ENCODE peak calls at places on chromosomes 3 and 15, in eight cellular contexts. E is endothelial cell of umbilical vein, T is astrocyte of the spinal cord, G is fibroblast of lung, F is GM12878, S is RWPE1, J is Calu3, Z is pancreas. Q is an unnamed sample.

GRCh38 chr15:22861151-22861550 is 22.7 kb downstream of the NIPA2 start:
- DNase-seq in E (no peak), T (no peak), G (no peak), F (no peak), S (no peak), J (no peak), Z (no peak), Q (no peak)

GRCh38 chr3:133563186-133563591 is 10.3 kb upstream of the CDV3 start:
- DNase-seq in E (no peak), T (no peak), G (peak), F (no peak), S (no peak), J (no peak), Z (no peak), Q (no peak)

GRCh38 chr15:62558640-62559039 is 393.6 kb upstream of the C2CD4B start:
- DNase-seq in E (no peak), T (no peak), G (no peak), F (no peak), S (no peak), J (no peak), Z (no peak), Q (no peak)

GRCh38 chr3:63687569-63688233 is 35.2 kb downstream of the SNTN start:
- DNase-seq in E (no peak), T (peak), G (peak), F (no peak), S (no peak), J (no peak), Z (no peak), Q (no peak)

GRCh38 chr3:173502983-173503568 is 105.5 kb downstream of the NLGN1 start:
- DNase-seq in E (peak), T (peak), G (peak), F (no peak), S (no peak), J (no peak), Z (no peak), Q (no peak)

GRCh38 chr3:30606301-30607031 is at the start of gene TGFBR2:
- DNase-seq in E (peak), T (peak), G (peak), F (peak), S (peak), J (peak), Z (peak), Q (peak)

GRCh38 chr15:89442671-89443307 is 53.6 kb downstream of the RHCG start:
- DNase-seq in E (no peak), T (peak), G (no peak), F (no peak), S (peak), J (peak), Z (peak), Q (peak)

GRCh38 chr3:161221881-161222600 is 930 bp downstream of the NMD3 start:
- DNase-seq in E (peak), T (peak), G (peak), F (no peak), S (peak), J (peak), Z (no peak), Q (no peak)

GRCh38 chr3:1235526-1236120 is 142.8 kb downstream of the CNTN6 start:
- DNase-seq in E (no peak), T (peak), G (no peak), F (no peak), S (no peak), J (no peak), Z (no peak), Q (no peak)

GRCh38 chr3:74750901-74751300 is 136.4 kb upstream of the CNTN3 start:
- DNase-seq in E (no peak), T (no peak), G (no peak), F (no peak), S (no peak), J (no peak), Z (no peak), Q (no peak)

GRCh38 chr3:167743799-167744198 is 8.3 kb downstream of the SERPINI1 start:
- DNase-seq in E (no peak), T (no peak), G (peak), F (no peak), S (no peak), J (no peak), Z (no peak), Q (no peak)

GRCh38 chr3:172717493-172718088 is 6.7 kb upstream of the NCEH1 start:
- DNase-seq in E (no peak), T (no peak), G (no peak), F (no peak), S (no peak), J (no peak), Z (no peak), Q (no peak)

GRCh38 chr15:43920815-43921214 is 94.0 kb downstream of the WDR76 start:
- DNase-seq in E (no peak), T (peak), G (peak), F (no peak), S (no peak), J (no peak), Z (no peak), Q (no peak)

GRCh38 chr15:47768730-47769129 is 51.4 kb downstream of the SEMA6D start:
- DNase-seq in E (no peak), T (no peak), G (peak), F (no peak), S (no peak), J (no peak), Z (no peak), Q (no peak)

GRCh38 chr15:76310470-76311070 is 699 bp downstream of the ETFA start:
- DNase-seq in E (peak), T (peak), G (peak), F (no peak), S (no peak), J (no peak), Z (peak), Q (peak)

GRCh38 chr3:44427683-44428082 is 49.8 kb downstream of the ZNF445 start:
- DNase-seq in E (no peak), T (no peak), G (no peak), F (no peak), S (no peak), J (no peak), Z (no peak), Q (no peak)

GRCh38 chr15:65926459-65926858 is 57.2 kb downstream of the RAB11A start:
- DNase-seq in E (no peak), T (no peak), G (no peak), F (no peak), S (no peak), J (no peak), Z (no peak), Q (no peak)

GRCh38 chr15:65925338-65925737 is 56.0 kb downstream of the RAB11A start:
- DNase-seq in E (no peak), T (no peak), G (no peak), F (no peak), S (no peak), J (no peak), Z (no peak), Q (no peak)

GRCh38 chr15:65929573-65929972 is 60.3 kb downstream of the RAB11A start:
- DNase-seq in E (no peak), T (no peak), G (no peak), F (no peak), S (no peak), J (no peak), Z (no peak), Q (no peak)

GRCh38 chr15:65926899-65927298 is 57.6 kb downstream of the RAB11A start:
- DNase-seq in E (no peak), T (no peak), G (no peak), F (no peak), S (no peak), J (no peak), Z (no peak), Q (no peak)

DNA sequence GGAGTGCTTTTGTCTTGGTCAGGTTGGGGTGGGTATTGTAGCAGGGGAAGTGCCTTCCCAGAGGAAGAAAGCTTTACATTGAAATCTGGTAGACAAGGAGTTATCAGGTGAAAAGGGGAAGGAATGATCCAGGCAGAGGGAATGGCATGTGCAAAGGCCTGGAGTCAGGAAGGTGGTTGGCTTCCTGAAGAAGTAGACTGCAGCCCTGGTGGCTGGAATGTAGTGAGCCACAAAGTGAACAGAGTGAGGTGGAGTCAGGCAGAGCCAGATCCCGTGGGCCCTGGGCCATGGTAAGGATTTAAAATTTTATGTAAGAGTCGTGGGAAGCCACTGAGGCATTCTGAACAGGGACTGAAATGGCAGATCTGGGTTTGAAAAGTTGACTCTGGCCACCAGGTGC is 58.3 kb downstream of the RAB11A start:
- DNase-seq in E (no peak), T (no peak), G (no peak), F (no peak), S (no peak), J (no peak), Z (no peak), Q (no peak)
- TF ChIP-seq CTCF in E (no peak), T (peak), G (peak), F (no peak), S (no peak), J (no peak), Z (no peak), Q (no peak)

GRCh38 chr3:88058593-88059379 is at the start of the genes CGGBP1 and ZNF654:
- DNase-seq in E (peak), T (peak), G (peak), F (peak), S (peak), J (peak), Z (peak), Q (peak)
- TF ChIP-seq CTCF in E (no peak), T (no peak), G (no peak), F (no peak), S (no peak), J (no peak), Z (no peak), Q (no peak)

DNA sequence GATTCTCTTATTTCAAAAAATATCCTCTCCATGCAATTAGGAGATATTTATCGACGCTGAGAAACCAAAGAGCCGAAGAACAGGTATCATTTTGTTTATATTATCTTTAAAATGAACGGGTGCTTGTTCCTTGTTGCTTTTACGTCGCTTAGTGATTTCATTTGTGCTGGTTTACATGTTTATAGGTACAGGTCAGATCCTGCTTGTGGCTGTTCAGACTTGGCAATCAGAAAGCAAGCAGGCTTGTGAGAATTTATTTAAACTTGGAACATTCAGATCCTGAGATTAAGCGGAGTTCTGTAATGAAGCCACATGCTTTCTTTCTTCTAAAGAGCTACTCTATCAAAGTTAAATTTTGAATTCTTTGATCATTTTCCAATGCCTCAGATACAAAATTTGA is 43.0 kb upstream of the ATP2C1 start:
- DNase-seq in E (no peak), T (no peak), G (peak), F (no peak), S (no peak), J (no peak), Z (no peak), Q (no peak)
- TF ChIP-seq CTCF in E (no peak), T (no peak), G (no peak), F (no peak), S (no peak), J (no peak), Z (no peak), Q (no peak)

DNA sequence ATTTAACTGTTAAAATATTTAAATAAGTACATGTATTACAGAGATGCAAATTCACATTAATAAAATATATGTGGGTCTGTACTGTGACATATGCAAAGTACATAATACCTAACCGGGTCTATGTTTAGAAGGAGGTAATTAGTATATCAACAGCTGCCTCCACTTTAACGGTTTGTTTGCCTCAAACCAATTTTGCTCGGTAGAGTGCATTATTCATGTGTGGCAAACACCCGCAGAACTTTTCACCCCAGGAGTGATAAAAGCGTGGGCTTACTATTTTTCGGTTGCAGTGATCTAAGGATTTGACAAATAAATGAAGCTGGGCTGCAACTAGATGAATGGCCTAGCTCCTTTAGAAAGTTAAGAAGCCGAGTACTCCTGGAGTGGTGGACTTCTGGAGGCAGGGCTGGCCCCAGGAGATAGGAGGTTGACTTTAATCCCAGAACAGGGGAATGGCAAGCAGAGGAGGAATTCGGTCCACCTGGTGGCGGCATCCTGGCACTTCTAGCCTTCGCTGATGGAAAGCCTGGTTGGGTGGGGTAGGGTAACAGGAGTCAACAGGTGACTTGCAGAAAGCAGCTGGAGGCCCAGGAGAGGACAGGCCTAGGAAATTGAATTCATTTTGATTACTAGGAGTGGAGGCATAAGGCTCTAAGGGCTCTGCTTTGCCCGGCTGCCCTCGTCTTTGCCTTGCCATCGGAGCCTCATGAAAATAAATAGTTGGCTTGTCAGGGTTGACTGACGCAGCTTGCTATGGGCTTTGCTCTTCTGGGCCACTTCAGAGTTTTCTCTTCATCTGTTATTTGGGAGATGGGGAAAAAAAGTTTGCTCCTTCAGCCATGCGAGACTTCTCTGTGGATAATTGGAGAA is 2.4 kb downstream of the SLCO3A1 start:
- DNase-seq in E (no peak), T (no peak), G (no peak), F (peak), S (peak), J (peak), Z (no peak), Q (no peak)
- TF ChIP-seq CTCF in E (no peak), T (peak), G (no peak), F (no peak), S (no peak), J (peak), Z (no peak), Q (no peak)

DNA sequence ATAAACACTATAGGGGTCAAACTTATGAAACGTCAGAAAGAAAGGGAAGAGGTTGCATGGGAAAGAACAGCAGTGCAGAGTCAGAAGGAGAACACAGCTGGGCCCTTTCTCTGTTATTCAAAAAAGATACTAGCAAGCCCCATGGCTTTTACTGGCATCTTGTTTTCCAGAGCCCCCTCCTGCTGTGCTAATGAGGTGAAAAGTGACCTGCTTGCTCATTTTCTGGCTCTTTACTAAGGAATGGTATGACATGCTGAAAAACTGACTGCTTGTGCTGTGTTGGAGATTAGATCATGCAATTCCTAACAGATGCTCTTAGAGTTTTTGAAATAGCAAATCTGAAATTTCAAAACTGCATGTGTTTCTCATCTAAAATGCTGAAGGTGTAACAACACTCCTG is 541.6 kb upstream of the ALCAM start:
- DNase-seq in E (no peak), T (peak), G (peak), F (no peak), S (no peak), J (no peak), Z (no peak), Q (no peak)
- TF ChIP-seq CTCF in E (no peak), T (no peak), G (no peak), F (no peak), S (no peak), J (no peak), Z (no peak), Q (no peak)

DNA sequence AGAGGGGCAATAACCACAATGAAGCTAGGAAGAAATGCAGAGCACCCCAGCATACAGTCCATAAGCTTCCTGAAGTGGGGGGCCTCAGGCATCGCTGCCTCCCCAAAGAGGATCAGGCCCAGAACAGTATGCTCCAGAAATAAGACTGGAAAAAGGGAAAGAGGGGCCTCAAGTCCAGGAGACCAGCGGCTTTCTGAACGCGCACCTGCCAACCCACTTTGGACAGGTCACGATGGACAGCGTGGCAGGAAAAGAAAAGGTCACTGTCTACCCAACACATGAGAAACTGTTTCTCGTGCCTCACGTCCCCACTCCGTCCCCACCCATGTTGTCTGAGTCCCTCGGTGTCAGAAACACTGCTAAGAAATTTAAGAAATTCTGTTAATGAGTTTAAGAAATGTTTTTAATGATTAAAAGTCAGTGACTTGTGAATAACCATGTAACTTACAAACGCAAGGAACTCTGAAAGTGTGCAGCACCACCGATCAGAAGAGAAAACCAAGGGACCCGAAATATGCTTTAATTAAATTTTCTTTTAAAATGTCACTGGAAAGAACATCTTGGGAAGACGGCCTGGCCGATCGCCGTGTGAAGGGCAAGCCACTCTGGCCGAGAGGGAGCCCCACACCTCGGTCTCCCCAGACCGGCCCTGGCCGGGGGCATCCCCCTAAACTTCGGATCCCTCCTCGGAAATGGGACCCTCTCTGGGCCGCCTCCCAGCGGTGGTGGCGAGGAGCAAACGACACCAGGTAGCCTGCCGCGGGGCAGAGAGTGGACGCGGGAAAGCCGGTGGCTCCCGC is 1.7 kb upstream of the PPARG start:
- DNase-seq in E (no peak), T (no peak), G (no peak), F (no peak), S (no peak), J (peak), Z (no peak), Q (no peak)
- TF ChIP-seq CTCF in E (no peak), T (peak), G (peak), F (no peak), S (peak), J (no peak), Z (no peak), Q (no peak)

DNA sequence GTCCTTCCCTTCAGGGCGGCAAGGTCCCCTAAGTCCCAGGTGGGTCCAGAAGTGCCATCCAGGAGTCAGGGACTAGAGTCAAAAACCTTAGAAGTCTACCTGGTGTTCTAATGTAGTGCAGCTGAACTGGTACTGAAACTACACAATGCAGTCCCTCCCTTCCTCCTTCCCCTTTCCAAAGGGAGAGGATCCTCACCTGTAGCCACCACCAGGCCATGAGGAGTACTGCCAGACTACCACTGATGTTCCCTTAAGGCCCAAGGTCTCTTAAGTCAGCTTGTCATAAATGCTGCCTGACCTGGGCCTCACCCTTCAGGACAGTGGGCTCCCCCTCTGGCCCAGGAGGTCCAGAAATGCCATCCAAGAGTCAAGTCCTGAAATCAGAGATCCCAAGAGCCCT is 98.9 kb downstream of the ULK4 start:
- DNase-seq in E (no peak), T (no peak), G (no peak), F (no peak), S (no peak), J (peak), Z (no peak), Q (no peak)
- TF ChIP-seq CTCF in E (no peak), T (no peak), G (no peak), F (peak), S (no peak), J (no peak), Z (no peak), Q (no peak)

GRCh38 chr3:11539677-11540076 is 104.0 kb downstream of the VGLL4 start:
- DNase-seq in E (no peak), T (no peak), G (no peak), F (no peak), S (no peak), J (no peak), Z (no peak), Q (no peak)
- TF ChIP-seq CTCF in E (no peak), T (no peak), G (no peak), F (no peak), S (no peak), J (no peak), Z (no peak), Q (no peak)

DNA sequence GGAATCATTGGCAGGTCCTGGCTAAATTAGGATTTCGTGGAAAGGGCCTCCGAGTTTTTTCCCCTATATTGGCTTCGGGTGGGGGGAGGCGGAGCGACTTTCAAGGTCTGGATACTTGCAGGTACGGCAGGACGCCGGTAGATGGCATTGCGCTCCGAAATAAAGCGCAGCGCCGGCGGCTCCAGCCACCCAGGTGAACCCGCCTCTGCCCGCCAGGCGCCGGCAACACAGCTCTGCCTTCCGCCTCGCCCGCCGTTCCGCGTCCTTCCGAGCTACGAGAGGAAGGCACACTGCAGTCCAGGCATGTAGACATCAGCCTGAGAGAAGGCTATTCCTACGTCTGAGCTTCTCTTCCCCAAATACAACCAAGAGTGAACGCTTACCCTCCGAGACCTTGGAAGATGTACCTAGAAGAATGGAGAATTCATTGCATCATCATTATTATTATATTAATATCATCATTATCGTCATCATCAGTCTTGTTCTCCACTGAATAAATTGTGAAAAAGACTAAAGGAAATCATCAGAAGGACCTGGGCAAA is 514.1 kb downstream of the MECOM start:
- DNase-seq in E (peak), T (peak), G (peak), F (peak), S (peak), J (peak), Z (peak), Q (peak)
- TF ChIP-seq CTCF in E (peak), T (peak), G (peak), F (peak), S (peak), J (peak), Z (peak), Q (peak)

Q was measured in GM13976.